ENCODE peak calls at places on chromosomes 5 and 9, in seven cellular contexts. J is aorta; Y is ELR; G is stimulated activated CD4-positive, alpha-beta T cell treated with anti-CD3 and anti-CD28 coated beads, Interleukin-2, amount 100 ng/mL, for 48 hours; H is HL-60; U is testis; K is RCC 7860. B is an unnamed sample.

GRCh38 chr5:1472964-1473628 is 27.9 kb upstream of the SLC6A3 start:
- DNase-seq in G (no peak), Y (no peak), K (no peak), U (no peak), H (no peak), J (peak), B (no peak)

GRCh38 chr5:18686253-18686652 is 1052.0 kb downstream of the TAF11L14 start:
- DNase-seq in Y (no peak), J (no peak), H (no peak), K (no peak), U (no peak), G (no peak), B (no peak)

GRCh38 chr5:82351754-82352145 is 73.6 kb upstream of the RPS23 start:
- DNase-seq in K (peak), U (no peak), G (no peak), Y (peak), J (no peak), H (peak), B (peak)

GRCh38 chr5:142644640-142645361 is 41.1 kb downstream of the FGF1 start:
- DNase-seq in Y (peak), J (no peak), U (no peak), K (peak), H (no peak), G (no peak), B (no peak)

GRCh38 chr5:141855265-141856029 is 22.8 kb downstream of the PCDH1 start:
- DNase-seq in K (no peak), Y (no peak), J (no peak), G (no peak), H (no peak), U (no peak), B (no peak)

GRCh38 chr5:40736103-40736875 is 19.5 kb downstream of the TTC33 start:
- DNase-seq in Y (peak), H (peak), K (peak), G (no peak), J (no peak), U (no peak), B (peak)

GRCh38 chr9:2663486-2663885 is 41.9 kb downstream of the VLDLR start:
- DNase-seq in U (peak), Y (no peak), J (no peak), H (no peak), K (no peak), G (no peak), B (no peak)

GRCh38 chr5:145854651-145855258 is 18.1 kb downstream of the GRXCR2 start:
- DNase-seq in U (no peak), J (no peak), K (peak), G (no peak), H (peak), Y (peak), B (peak)

GRCh38 chr9:107948601-107949000 is 459.0 kb upstream of the KLF4 start:
- DNase-seq in G (no peak), Y (peak), H (no peak), J (no peak), K (peak), U (no peak), B (no peak)

GRCh38 chr9:81621785-81622243 is 67.5 kb downstream of the TLE1 start:
- DNase-seq in J (no peak), K (no peak), Y (no peak), G (no peak), U (no peak), H (no peak), B (no peak)

GRCh38 chr5:126780165-126780827 is 3.4 kb downstream of the LMNB1 start:
- DNase-seq in H (no peak), J (no peak), K (peak), U (peak), Y (peak), G (no peak), B (peak)

GRCh38 chr5:138961221-138961620 is 86.1 kb upstream of the LRRTM2 start:
- DNase-seq in J (no peak), G (no peak), U (no peak), Y (no peak), K (no peak), H (no peak), B (no peak)

GRCh38 chr9:126049896-126050604 is 276.6 kb upstream of the MVB12B start:
- DNase-seq in H (no peak), K (no peak), U (no peak), G (no peak), Y (no peak), J (peak), B (peak)

GRCh38 chr5:149745-150450 is 41.4 kb upstream of the LRRC14B start:
- DNase-seq in K (peak), G (no peak), Y (peak), J (no peak), H (no peak), U (no peak), B (no peak)

B was measured in NB4.